ENCODE peak calls at places on chromosomes 12 and 14, in seven cellular contexts. One of them, this sample, is unnamed.

GRCh38 chr14:86961106-86961716 is 1031.8 kb downstream of the GALC start:
- DNase-seq in left ventricle myocardium inferior: no peak
- DNase-seq in foreskin keratinocyte: no peak
- DNase-seq in lung: no peak
- DNase-seq in cardiac muscle cell: peak; percentile 18
- DNase-seq in thoracic aorta: no peak
- DNase-seq in right lobe of liver: no peak
- DNase-seq in this sample: no peak

GRCh38 chr12:93569656-93570551 is 2.6 kb upstream of the SOCS2 start:
- DNase-seq in cardiac muscle cell: peak; percentile 93
- DNase-seq in left ventricle myocardium inferior: peak; percentile 89
- DNase-seq in right lobe of liver: peak; percentile 80
- DNase-seq in foreskin keratinocyte: peak; percentile 54
- DNase-seq in lung: peak; percentile 88
- DNase-seq in thoracic aorta: peak; percentile 52
- DNase-seq in this sample: peak; percentile 58

GRCh38 chr12:126040307-126040706 is 975.1 kb downstream of the AACS start:
- DNase-seq in left ventricle myocardium inferior: no peak
- DNase-seq in lung: no peak
- DNase-seq in cardiac muscle cell: no peak
- DNase-seq in foreskin keratinocyte: no peak
- DNase-seq in right lobe of liver: no peak
- DNase-seq in thoracic aorta: no peak
- DNase-seq in this sample: no peak

GRCh38 chr12:3944620-3945019 is 71.4 kb upstream of the PARP11 start:
- DNase-seq in right lobe of liver: no peak
- DNase-seq in foreskin keratinocyte: no peak
- DNase-seq in thoracic aorta: no peak
- DNase-seq in left ventricle myocardium inferior: no peak
- DNase-seq in lung: no peak
- DNase-seq in cardiac muscle cell: no peak
- DNase-seq in this sample: no peak

GRCh38 chr12:57745485-57745881 is 644 bp downstream of the TSPAN31 start:
- DNase-seq in cardiac muscle cell: no peak
- DNase-seq in foreskin keratinocyte: no peak
- DNase-seq in left ventricle myocardium inferior: no peak
- DNase-seq in lung: no peak
- DNase-seq in right lobe of liver: no peak
- DNase-seq in thoracic aorta: no peak
- DNase-seq in this sample: no peak

GRCh38 chr14:61334197-61334701 is 12.9 kb downstream of the PRKCH start:
- DNase-seq in cardiac muscle cell: peak; percentile 35
- DNase-seq in right lobe of liver: no peak
- DNase-seq in left ventricle myocardium inferior: no peak
- DNase-seq in thoracic aorta: no peak
- DNase-seq in foreskin keratinocyte: no peak
- DNase-seq in lung: no peak
- DNase-seq in this sample: no peak

GRCh38 chr14:53149656-53150319 is 3.3 kb downstream of the DDHD1 start:
- DNase-seq in foreskin keratinocyte: no peak
- DNase-seq in right lobe of liver: no peak
- DNase-seq in lung: no peak
- DNase-seq in left ventricle myocardium inferior: no peak
- DNase-seq in thoracic aorta: no peak
- DNase-seq in cardiac muscle cell: no peak
- DNase-seq in this sample: no peak

GRCh38 chr12:118397693-118398440 is 21.5 kb downstream of the SUDS3 start:
- DNase-seq in cardiac muscle cell: no peak
- DNase-seq in left ventricle myocardium inferior: no peak
- DNase-seq in lung: no peak
- DNase-seq in foreskin keratinocyte: no peak
- DNase-seq in right lobe of liver: no peak
- DNase-seq in thoracic aorta: no peak
- DNase-seq in this sample: no peak

GRCh38 chr12:95633049-95633545 is 81.8 kb upstream of the USP44 start:
- DNase-seq in lung: peak; percentile 52
- DNase-seq in thoracic aorta: peak; percentile 62
- DNase-seq in cardiac muscle cell: no peak
- DNase-seq in left ventricle myocardium inferior: no peak
- DNase-seq in right lobe of liver: peak; percentile 50
- DNase-seq in foreskin keratinocyte: peak; percentile 99
- DNase-seq in this sample: no peak

GRCh38 chr12:131355688-131356245 is 355.1 kb upstream of the SFSWAP start:
- DNase-seq in lung: no peak
- DNase-seq in left ventricle myocardium inferior: no peak
- DNase-seq in foreskin keratinocyte: no peak
- DNase-seq in cardiac muscle cell: no peak
- DNase-seq in right lobe of liver: no peak
- DNase-seq in thoracic aorta: no peak
- DNase-seq in this sample: no peak

GRCh38 chr12:110615171-110615570 is 1.2 kb downstream of the TCTN1 start:
- DNase-seq in lung: no peak
- DNase-seq in right lobe of liver: no peak
- DNase-seq in foreskin keratinocyte: no peak
- DNase-seq in left ventricle myocardium inferior: no peak
- DNase-seq in cardiac muscle cell: no peak
- DNase-seq in thoracic aorta: no peak
- DNase-seq in this sample: no peak

GRCh38 chr12:56602239-56602638 is 27.9 kb downstream of the BAZ2A start:
- DNase-seq in cardiac muscle cell: no peak
- DNase-seq in left ventricle myocardium inferior: no peak
- DNase-seq in foreskin keratinocyte: no peak
- DNase-seq in lung: no peak
- DNase-seq in thoracic aorta: no peak
- DNase-seq in right lobe of liver: no peak
- DNase-seq in this sample: no peak

GRCh38 chr14:29637406-29637805 is 290.2 kb downstream of the PRKD1 start:
- DNase-seq in foreskin keratinocyte: no peak
- DNase-seq in lung: peak; percentile 56
- DNase-seq in cardiac muscle cell: no peak
- DNase-seq in thoracic aorta: no peak
- DNase-seq in right lobe of liver: peak; percentile 90
- DNase-seq in left ventricle myocardium inferior: peak; percentile 40
- DNase-seq in this sample: no peak

GRCh38 chr14:104555621-104556255 is 23.8 kb upstream of the C14orf180 start:
- DNase-seq in foreskin keratinocyte: no peak
- DNase-seq in thoracic aorta: no peak
- DNase-seq in right lobe of liver: peak; percentile 20
- DNase-seq in cardiac muscle cell: no peak
- DNase-seq in left ventricle myocardium inferior: no peak
- DNase-seq in lung: no peak
- DNase-seq in this sample: no peak
- H3K27me3 ChIP-seq in foreskin keratinocyte: no peaks in the 10 kb centered on the region
- H3K27me3 ChIP-seq in thoracic aorta: no peaks in the 10 kb centered on the region
- H3K27me3 ChIP-seq in right lobe of liver: no peaks in the 10 kb centered on the region
- H3K27me3 ChIP-seq in cardiac muscle cell: no peaks in the 10 kb centered on the region
- H3K27me3 ChIP-seq in left ventricle myocardium inferior: peaks cover 70% of the 10 kb centered on the region
- H3K27me3 ChIP-seq in lung: no peaks in the 10 kb centered on the region
- H3K27me3 ChIP-seq in this sample: no peaks in the 10 kb centered on the region

DNA sequence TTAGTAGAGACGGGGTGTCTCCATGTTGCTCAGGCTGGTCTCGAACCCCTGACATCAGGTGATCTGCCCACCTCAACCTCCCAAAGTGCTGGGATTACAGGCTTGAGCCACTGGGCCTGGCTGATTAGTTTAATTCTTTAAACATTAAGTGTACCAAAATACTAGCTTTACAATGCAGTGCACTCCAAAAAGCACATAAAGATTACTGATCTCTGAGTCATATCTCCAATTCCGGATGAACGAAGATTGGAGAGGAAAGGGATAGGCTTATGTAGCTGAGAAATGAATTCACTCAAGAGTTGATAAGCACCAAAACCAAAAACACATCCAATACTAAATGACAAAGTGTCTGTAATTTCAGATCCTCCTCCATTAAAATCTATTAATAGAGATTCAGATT is 15.1 kb downstream of the NAV3 start:
- DNase-seq in left ventricle myocardium inferior: no peak
- DNase-seq in lung: no peak
- DNase-seq in thoracic aorta: no peak
- DNase-seq in right lobe of liver: no peak
- DNase-seq in foreskin keratinocyte: peak; percentile 19
- DNase-seq in cardiac muscle cell: no peak
- DNase-seq in this sample: no peak
- H3K4me1 ChIP-seq in left ventricle myocardium inferior: peaks cover 39% of the 10 kb centered on the region
- H3K4me1 ChIP-seq in lung: peaks cover 8% of the 10 kb centered on the region
- H3K4me1 ChIP-seq in thoracic aorta: peaks cover 5% of the 10 kb centered on the region
- H3K4me1 ChIP-seq in right lobe of liver: peaks cover 18% of the 10 kb centered on the region
- H3K4me1 ChIP-seq in foreskin keratinocyte: peaks cover 15% of the 10 kb centered on the region
- H3K4me1 ChIP-seq in cardiac muscle cell: no peaks in the 10 kb centered on the region
- H3K4me1 ChIP-seq in this sample: no peaks in the 10 kb centered on the region

GRCh38 chr14:103818870-103819269 is 28.5 kb downstream of the PPP1R13B start:
- DNase-seq in thoracic aorta: no peak
- DNase-seq in left ventricle myocardium inferior: no peak
- DNase-seq in foreskin keratinocyte: no peak
- DNase-seq in lung: no peak
- DNase-seq in cardiac muscle cell: no peak
- DNase-seq in right lobe of liver: no peak
- DNase-seq in this sample: no peak

GRCh38 chr14:103817595-103817994 is 29.8 kb downstream of the PPP1R13B start:
- DNase-seq in left ventricle myocardium inferior: no peak
- DNase-seq in right lobe of liver: no peak
- DNase-seq in thoracic aorta: no peak
- DNase-seq in lung: no peak
- DNase-seq in foreskin keratinocyte: no peak
- DNase-seq in cardiac muscle cell: no peak
- DNase-seq in this sample: no peak

GRCh38 chr14:103816991-103817390 is 30.4 kb downstream of the PPP1R13B start:
- DNase-seq in left ventricle myocardium inferior: no peak
- DNase-seq in foreskin keratinocyte: no peak
- DNase-seq in lung: no peak
- DNase-seq in right lobe of liver: no peak
- DNase-seq in thoracic aorta: no peak
- DNase-seq in cardiac muscle cell: peak; percentile 74
- DNase-seq in this sample: no peak

GRCh38 chr14:103819503-103820307 is 27.7 kb downstream of the PPP1R13B start:
- DNase-seq in cardiac muscle cell: peak; percentile 89
- DNase-seq in left ventricle myocardium inferior: peak; percentile 49
- DNase-seq in foreskin keratinocyte: no peak
- DNase-seq in lung: peak; percentile 57
- DNase-seq in thoracic aorta: no peak
- DNase-seq in right lobe of liver: no peak
- DNase-seq in this sample: no peak

DNA sequence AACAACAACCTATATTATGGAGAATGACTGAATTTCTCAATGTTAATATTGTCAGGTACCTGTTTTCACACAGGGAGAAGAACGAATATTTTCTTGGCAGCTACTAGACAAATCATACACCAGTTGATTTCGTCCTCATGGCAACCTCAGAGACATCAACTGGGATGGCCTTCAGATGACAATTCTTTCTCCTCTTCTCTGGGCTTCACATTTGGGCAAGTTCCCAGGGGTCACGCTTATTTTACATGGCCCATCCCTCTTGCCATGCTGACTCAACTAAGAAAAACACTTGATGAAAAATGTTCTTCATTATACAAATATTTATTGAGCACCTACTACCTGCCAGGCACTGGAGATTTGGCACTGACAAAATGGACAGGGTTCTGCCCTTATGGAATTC is 29.0 kb downstream of the PPP1R13B start:
- DNase-seq in foreskin keratinocyte: no peak
- DNase-seq in cardiac muscle cell: no peak
- DNase-seq in left ventricle myocardium inferior: no peak
- DNase-seq in thoracic aorta: no peak
- DNase-seq in lung: no peak
- DNase-seq in right lobe of liver: no peak
- DNase-seq in this sample: no peak
- H3K27ac ChIP-seq in foreskin keratinocyte: no peak overlapping the region
- H3K27ac ChIP-seq in cardiac muscle cell: peak overlapping the region; percentile 94
- H3K27ac ChIP-seq in left ventricle myocardium inferior: peak overlapping the region; percentile 83
- H3K27ac ChIP-seq in thoracic aorta: no peak overlapping the region
- H3K27ac ChIP-seq in lung: peak overlapping the region; percentile 57
- H3K27ac ChIP-seq in right lobe of liver: no peak overlapping the region
- H3K27ac ChIP-seq in this sample: no peak overlapping the region

DNA sequence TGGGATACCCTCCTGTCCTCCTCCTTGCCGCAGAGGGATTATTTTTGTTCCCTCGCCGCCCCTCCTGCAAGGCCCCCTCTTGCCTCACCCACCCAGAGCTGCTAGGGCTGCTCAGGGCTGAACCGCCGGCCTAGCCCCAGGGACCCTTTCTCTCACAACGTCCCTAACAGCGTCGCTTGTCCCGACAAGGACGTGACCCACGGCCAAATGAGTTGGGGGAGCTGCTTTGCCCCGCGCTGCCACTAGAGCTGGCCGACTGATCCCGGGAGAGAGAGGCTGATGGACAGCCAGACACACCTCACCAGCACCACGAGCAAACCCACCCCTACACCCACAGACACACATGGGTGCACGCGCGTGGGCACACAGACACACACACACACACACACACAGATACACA is 154.6 kb upstream of the ALG10B start:
- DNase-seq in right lobe of liver: no peak
- DNase-seq in lung: no peak
- DNase-seq in cardiac muscle cell: no peak
- DNase-seq in left ventricle myocardium inferior: no peak
- DNase-seq in foreskin keratinocyte: no peak
- DNase-seq in thoracic aorta: no peak
- DNase-seq in this sample: no peak
- H3K27me3 ChIP-seq in right lobe of liver: no peaks in the 10 kb centered on the region
- H3K27me3 ChIP-seq in lung: no peaks in the 10 kb centered on the region
- H3K27me3 ChIP-seq in cardiac muscle cell: no peaks in the 10 kb centered on the region
- H3K27me3 ChIP-seq in left ventricle myocardium inferior: peaks cover 3% of the 10 kb centered on the region
- H3K27me3 ChIP-seq in foreskin keratinocyte: no peaks in the 10 kb centered on the region
- H3K27me3 ChIP-seq in thoracic aorta: no peaks in the 10 kb centered on the region
- H3K27me3 ChIP-seq in this sample: no peaks in the 10 kb centered on the region

DNA sequence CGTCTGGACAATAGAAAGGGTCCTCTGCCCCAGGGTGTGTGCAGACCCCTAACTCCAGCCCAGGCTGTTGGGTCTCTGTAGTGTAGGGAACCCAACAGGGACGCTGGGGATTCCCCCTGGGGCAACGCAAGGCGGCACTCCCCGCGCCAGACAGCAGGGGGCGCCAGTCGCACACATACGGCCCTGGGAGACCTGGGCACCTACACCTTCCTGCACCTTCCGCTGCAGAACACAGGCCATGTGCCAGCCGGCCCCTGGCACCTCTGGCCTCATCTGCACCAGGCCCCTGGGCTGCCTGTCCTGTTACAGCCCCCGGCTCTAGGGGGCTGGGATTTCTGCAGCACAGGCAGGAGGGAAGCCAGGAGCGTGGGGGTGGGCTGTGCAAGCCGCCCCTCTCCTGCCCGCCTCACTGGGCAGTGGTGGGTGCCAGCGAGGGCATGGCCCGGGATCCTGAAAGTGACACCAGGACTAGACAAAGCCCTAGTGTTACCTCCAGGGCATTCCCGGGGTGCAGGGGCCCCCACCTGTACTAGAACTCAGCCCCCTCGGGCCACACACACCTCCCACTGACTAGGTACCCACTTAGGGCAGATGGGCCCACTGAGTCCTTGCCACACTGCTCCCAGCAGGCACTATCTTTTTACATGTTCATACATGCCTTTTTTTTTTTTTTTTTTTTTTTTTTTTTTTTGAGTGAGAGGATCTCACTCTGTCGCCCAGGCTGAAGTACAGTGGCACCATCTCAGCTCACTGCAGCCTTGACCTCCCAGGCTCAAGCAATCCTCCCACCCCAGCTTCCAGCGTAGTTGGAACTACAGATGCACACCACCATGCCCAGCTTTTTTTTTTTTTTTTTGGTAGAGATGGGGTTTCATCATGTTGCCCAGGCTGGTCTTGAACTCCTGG is 37.5 kb downstream of the CCNK start:
- DNase-seq in lung: peak; percentile 76
- DNase-seq in foreskin keratinocyte: no peak
- DNase-seq in cardiac muscle cell: peak; percentile 64
- DNase-seq in right lobe of liver: peak; percentile 88
- DNase-seq in left ventricle myocardium inferior: peak; percentile 72
- DNase-seq in thoracic aorta: no peak
- DNase-seq in this sample: peak; percentile 74
- H3K4me1 ChIP-seq in lung: no peaks in the 10 kb centered on the region
- H3K4me1 ChIP-seq in foreskin keratinocyte: no peaks in the 10 kb centered on the region
- H3K4me1 ChIP-seq in cardiac muscle cell: peaks cover 13% of the 10 kb centered on the region
- H3K4me1 ChIP-seq in right lobe of liver: peaks cover 3% of the 10 kb centered on the region
- H3K4me1 ChIP-seq in left ventricle myocardium inferior: peaks cover 34% of the 10 kb centered on the region
- H3K4me1 ChIP-seq in thoracic aorta: no peaks in the 10 kb centered on the region
- H3K4me1 ChIP-seq in this sample: no peaks in the 10 kb centered on the region

This sample was measured in effector memory CD4-positive, alpha-beta T cell.